ENCODE peak calls at places on chromosomes 7 and 10, in seven cellular contexts. E is effector memory CD4-positive, alpha-beta T cell; P is neuronal stem cell; V is psoas muscle; B is CD8-positive, alpha-beta T cell; U is HFF-Myc; S is epithelial cell of esophagus. K is an unnamed sample.

GRCh38 chr10:45457487-45457886 is 83.5 kb downstream of the ALOX5 start:
- DNase-seq in S (no peak), E (no peak), P (no peak), B (no peak), V (no peak), U (no peak), K (no peak)

GRCh38 chr7:32500922-32501341 is 5.6 kb downstream of the AVL9 start:
- DNase-seq in U (no peak), S (peak), V (no peak), P (no peak), E (no peak), B (no peak), K (no peak)

GRCh38 chr7:17422966-17423365 is 124.5 kb downstream of the AHR start:
- DNase-seq in U (peak), V (no peak), P (no peak), S (no peak), E (no peak), B (no peak), K (no peak)

GRCh38 chr10:116104210-116104932 is 168.6 kb downstream of the GFRA1 start:
- DNase-seq in S (no peak), V (no peak), P (no peak), E (no peak), U (no peak), B (no peak), K (no peak)

GRCh38 chr10:99396471-99396870 is 34.0 kb downstream of the GOT1 start:
- DNase-seq in E (no peak), U (no peak), V (no peak), B (no peak), P (no peak), S (no peak), K (no peak)

GRCh38 chr7:56287429-56288138 is 171.4 kb upstream of the NUPR2 start:
- DNase-seq in B (no peak), V (peak), S (peak), P (no peak), E (no peak), U (no peak), K (no peak)

GRCh38 chr10:72328829-72329204 is 25.9 kb downstream of the DNAJB12 start:
- DNase-seq in B (no peak), V (no peak), P (no peak), S (no peak), U (no peak), E (no peak), K (peak)

GRCh38 chr10:93876391-93876790 is 17.4 kb upstream of the SLC35G1 start:
- DNase-seq in S (no peak), P (no peak), B (no peak), U (no peak), E (no peak), V (no peak), K (no peak)

GRCh38 chr7:100685049-100685605 is 8.9 kb downstream of the GIGYF1 start:
- DNase-seq in S (no peak), B (no peak), E (no peak), P (no peak), U (no peak), V (no peak), K (no peak)

GRCh38 chr10:132899751-132900065 is 42.7 kb downstream of the CFAP46 start:
- DNase-seq in S (no peak), U (no peak), V (no peak), B (no peak), P (no peak), E (no peak), K (no peak)

GRCh38 chr10:110224992-110225391 is 17.6 kb downstream of the MXI1 start:
- DNase-seq in V (no peak), S (no peak), B (no peak), E (no peak), P (no peak), U (no peak), K (no peak)

GRCh38 chr10:28674782-28675181 is 2.5 kb upstream of the BAMBI start:
- DNase-seq in S (no peak), P (no peak), B (no peak), U (no peak), V (no peak), E (no peak), K (no peak)

GRCh38 chr10:595473-595872 is 94.0 kb downstream of the DIP2C start:
- DNase-seq in E (no peak), P (no peak), V (no peak), S (no peak), B (no peak), U (no peak), K (no peak)
- H3K4me3 ChIP-seq in E (no peak), P (no peak), V (no peak), S (no peak), B (no peak), U (no peak), K (no peak)

DNA sequence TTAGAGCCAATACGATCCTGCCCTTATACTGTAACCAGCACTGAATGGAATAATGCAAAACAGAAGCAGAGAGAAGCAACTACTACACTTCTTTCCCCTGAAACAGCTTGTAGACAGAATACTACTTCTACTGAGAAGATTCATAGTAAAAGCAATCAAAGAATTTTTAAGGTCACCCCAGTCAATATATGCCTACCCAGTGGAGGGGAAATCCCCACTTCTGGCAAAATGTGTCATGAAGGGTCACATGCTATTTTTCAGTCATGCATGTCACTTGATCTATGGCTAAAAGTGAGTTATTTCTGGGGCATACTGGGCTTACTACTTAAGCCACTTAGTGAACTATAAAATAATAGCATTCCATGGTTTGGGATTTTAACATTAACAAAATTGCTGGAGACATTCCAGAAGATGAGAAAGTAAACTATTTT is 25.6 kb downstream of the IRF5 start:
- DNase-seq in B (no peak), U (no peak), V (no peak), E (no peak), P (no peak), S (peak), K (no peak)
- H3K4me3 ChIP-seq in B (no peak), U (no peak), V (no peak), E (no peak), P (no peak), S (no peak), K (no peak)

DNA sequence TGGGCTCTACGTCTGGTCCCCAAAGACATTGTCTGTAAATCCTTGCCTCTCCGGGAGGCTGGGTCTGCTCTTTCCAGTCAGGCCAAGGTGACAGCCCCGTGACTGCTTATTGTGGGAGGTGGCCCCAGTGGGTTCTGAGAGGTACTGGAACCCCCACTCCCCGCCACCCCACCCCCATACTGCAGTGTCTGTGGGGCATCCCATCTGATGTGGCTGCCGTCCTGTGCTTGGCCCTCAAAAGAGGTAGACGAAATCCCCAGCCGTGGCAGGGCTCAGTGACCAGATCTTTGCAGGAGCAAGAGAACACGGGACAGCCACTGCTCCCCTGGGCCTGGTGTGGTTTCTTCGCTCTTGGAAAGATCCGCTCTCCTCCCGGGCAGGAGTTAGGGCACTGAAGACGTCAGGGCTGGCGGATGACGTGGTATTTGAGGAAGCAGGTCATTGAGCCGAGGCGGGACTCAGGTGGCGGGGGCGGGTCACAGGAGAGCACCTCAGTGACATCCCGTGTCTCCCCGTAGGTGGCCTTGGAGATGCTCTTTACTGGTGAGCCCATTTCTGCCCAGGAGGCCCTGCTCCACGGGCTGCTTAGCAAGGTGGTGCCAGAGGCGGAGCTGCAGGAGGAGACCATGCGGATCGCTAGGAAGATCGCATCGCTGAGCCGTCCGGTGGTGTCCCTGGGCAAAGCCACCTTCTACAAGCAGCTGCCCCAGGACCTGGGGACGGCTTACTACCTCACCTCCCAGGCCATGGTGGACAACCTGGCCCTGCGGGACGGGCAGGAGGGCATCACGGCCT is 20.7 kb downstream of the ECHDC3 start:
- DNase-seq in S (no peak), B (no peak), P (no peak), E (no peak), U (no peak), V (no peak), K (no peak)
- H3K4me3 ChIP-seq in S (no peak), B (no peak), P (no peak), E (no peak), U (no peak), V (no peak), K (no peak)

GRCh38 chr10:60348982-60349381 is 40.7 kb downstream of the ANK3 start:
- DNase-seq in B (no peak), S (no peak), P (no peak), V (no peak), U (no peak), E (no peak), K (no peak)
- H3K4me3 ChIP-seq in B (no peak), S (no peak), P (no peak), V (no peak), U (no peak), E (no peak), K (no peak)

DNA sequence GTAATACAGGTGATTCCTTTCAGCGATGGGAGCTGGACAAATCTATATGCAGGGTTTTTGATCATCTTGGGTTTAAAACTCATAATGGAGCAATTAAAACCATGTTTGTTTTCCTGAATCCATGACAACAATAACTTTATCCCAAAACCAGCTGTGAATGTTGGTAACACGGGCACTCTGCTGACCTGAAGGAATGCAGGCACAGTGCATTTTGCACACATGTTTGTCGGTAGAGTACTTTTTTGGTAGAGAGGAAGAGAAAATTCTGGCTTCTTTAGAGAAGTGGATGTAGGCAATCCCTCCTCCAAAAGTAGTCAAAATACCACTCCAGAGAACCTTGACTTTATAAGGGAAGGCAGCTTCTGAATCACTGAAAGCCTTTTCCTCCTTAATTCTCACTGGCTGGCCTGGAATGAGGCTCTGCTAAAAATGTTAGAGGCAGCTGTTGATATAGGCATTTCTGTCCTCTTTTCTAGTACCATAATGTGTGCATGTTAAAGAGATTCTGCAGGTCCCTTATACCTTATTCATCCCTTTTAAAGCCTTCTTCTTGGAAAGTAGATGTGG is 15.8 kb upstream of the ACTA2 start:
- DNase-seq in V (no peak), S (no peak), B (no peak), U (no peak), E (no peak), P (no peak), K (no peak)
- H3K4me3 ChIP-seq in V (no peak), S (no peak), B (no peak), U (no peak), E (no peak), P (no peak), K (no peak)

GRCh38 chr7:49775949-49776443 is 2.6 kb downstream of the VWC2 start:
- DNase-seq in U (no peak), E (no peak), B (no peak), P (no peak), V (no peak), S (no peak), K (no peak)
- H3K4me3 ChIP-seq in U (no peak), E (no peak), B (no peak), P (no peak), V (peak), S (no peak), K (no peak)

DNA sequence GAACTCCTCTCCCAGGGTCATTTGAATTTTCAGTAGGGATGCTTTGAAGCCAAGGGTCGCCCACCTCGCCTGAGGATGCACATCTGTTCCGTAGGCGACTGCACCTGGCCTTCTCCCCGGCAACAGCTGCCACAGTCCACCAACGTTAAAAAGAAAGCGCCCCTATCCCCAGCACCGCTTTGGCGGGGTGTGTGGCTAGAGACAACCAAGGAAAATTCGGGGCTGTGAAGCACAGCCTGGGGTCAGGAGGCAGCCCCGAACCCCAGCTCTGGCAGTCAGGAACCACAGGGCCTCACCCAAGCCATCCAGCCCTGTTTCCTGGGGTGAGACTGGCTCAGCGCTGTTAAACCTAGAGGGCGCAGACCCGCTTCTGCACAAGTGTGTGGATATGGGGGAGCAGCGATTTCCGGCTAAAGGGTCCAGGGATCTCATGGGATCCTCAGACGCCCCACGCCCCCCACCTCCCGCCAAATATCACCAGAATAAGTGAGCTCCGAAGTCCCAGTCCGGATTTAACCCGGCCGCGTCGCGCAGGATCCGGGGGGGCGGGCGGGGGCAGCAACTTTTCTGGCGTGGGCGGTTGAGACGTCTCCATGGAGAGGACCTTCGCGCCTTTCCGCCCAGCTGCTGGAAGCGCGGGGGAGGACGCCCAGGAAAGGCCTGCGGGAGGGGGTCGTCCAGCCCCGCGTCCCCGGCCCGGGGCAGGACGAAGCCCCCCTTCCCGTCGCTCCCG is 821 bp downstream of the ZC3HAV1L start:
- DNase-seq in V (peak), P (no peak), S (peak), E (no peak), B (peak), U (no peak), K (peak)
- H3K4me3 ChIP-seq in V (peak), P (no peak), S (peak), E (peak), B (peak), U (peak), K (peak)

DNA sequence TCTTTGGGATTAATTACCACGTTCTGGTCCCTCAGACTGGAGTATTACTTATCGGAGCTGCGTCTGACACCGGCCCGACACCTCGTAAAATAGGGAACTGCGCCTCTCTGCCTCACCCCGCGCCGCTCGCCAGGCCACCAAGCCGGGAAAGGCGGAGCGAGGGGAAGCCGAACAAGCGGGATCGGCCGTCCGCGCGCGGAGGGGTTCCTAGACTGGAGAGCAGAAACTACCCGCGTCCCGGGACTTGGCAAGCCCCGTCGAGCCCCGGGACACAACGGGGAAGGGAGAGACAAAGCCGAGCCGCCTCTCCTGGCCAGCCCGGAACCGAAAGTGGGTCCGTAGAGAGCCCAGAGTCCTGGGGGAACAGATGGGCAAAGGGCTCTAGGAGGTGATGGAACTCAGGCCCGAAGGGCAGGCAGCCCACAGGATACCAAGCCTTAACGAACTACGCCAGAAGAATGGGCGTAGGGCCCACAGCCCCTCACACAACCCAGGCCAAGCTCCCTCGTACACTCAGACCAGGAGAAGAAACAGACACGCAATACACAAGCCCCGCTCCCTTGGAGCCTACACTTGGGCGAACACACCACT is 6.5 kb downstream of the LBX1 start:
- DNase-seq in P (no peak), U (no peak), E (no peak), B (no peak), V (no peak), S (no peak), K (no peak)
- H3K4me3 ChIP-seq in P (no peak), U (peak), E (peak), B (peak), V (peak), S (peak), K (no peak)

GRCh38 chr7:90453259-90453891 is 16.1 kb upstream of the PTTG1IP2 start:
- DNase-seq in S (no peak), E (no peak), P (no peak), U (no peak), B (no peak), V (no peak), K (no peak)

GRCh38 chr7:90458104-90458503 is 11.3 kb upstream of the PTTG1IP2 start:
- DNase-seq in P (no peak), E (no peak), S (no peak), B (no peak), U (no peak), V (no peak), K (no peak)

GRCh38 chr7:90453931-90454330 is 15.5 kb upstream of the PTTG1IP2 start:
- DNase-seq in B (no peak), S (no peak), E (no peak), U (no peak), P (no peak), V (no peak), K (no peak)

GRCh38 chr7:90459888-90460287 is 9.6 kb upstream of the PTTG1IP2 start:
- DNase-seq in V (no peak), S (peak), P (no peak), B (no peak), U (no peak), E (no peak), K (no peak)

DNA sequence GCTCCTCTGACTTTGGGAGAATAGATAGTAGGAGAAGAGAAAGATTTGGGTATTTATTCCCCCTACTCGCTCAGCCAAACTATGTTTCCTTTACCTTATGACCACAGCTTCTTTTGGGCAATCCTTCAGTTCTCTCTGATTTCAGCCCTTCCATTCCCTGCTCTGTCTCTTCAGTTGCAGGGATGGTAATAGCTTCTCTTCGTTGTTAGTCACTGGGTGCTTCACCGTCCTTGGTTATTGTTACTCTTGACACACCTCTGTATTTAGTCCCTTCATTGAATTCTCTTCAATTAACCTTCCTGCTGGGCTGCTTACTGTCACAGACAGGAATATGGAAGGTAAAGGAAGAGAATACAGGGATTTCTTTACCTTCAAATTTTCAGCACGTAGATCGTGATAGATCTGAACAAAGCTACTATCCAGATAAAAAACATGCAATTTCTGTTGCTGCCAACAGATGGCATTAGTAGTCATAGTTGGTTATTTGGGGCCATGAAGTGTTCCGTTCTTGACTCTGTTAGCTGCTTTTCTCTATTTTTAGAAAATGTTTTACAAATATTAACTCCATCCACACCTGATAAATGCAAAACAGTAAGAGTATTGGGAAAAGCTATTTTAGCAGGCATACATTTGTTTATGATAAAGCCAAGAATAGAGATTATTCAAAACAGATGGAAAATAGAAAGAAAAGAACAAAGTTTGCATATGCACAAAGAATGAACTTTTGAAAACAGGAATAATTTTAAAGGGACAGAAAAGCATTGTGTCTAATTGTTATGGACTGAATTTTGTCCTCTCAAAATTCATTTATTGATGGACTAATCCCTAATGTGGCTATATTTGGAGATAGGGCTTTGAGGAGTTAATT is 14.0 kb upstream of the PTTG1IP2 start:
- DNase-seq in P (peak), U (peak), B (no peak), S (peak), V (no peak), E (no peak), K (no peak)
- H3K4me3 ChIP-seq in P (no peak), U (no peak), B (no peak), S (peak), V (peak), E (no peak), K (no peak)

K was measured in DND-41.